ENCODE peak calls at places on chromosomes 3 and 15, in four cellular contexts. L is K562, H is HCT116, U is GM12878. O is an unnamed sample.

GRCh38 chr3:64058592-64058991 is 35.3 kb upstream of the PSMD6 start:
- DNase-seq in L (no peak), H (no peak), U (no peak), O (no peak)

GRCh38 chr15:45377630-45378148 is 655 bp downstream of the GATM start:
- DNase-seq in L (no peak), H (no peak), U (no peak), O (no peak)

GRCh38 chr3:141399200-141399599 is 30.9 kb downstream of the ZBTB38 start:
- DNase-seq in L (no peak), H (no peak), U (no peak), O (no peak)

GRCh38 chr3:196057663-196058356 is 24.1 kb downstream of the TFRC start:
- DNase-seq in L (no peak), H (no peak), U (no peak), O (peak; percentile 82)

GRCh38 chr15:68414591-68414990 is 17.4 kb downstream of the ITGA11 start:
- DNase-seq in L (no peak), H (no peak), U (no peak), O (no peak)

GRCh38 chr15:68057758-68058157 is 3.6 kb downstream of the PIAS1 start:
- DNase-seq in L (peak; percentile 15), H (no peak), U (no peak), O (no peak)

GRCh38 chr15:99450896-99451358 is 114.9 kb upstream of the MEF2A start:
- DNase-seq in L (peak; percentile 70), H (no peak), U (no peak), O (no peak)

GRCh38 chr3:57224856-57225255 is 2.7 kb upstream of the APPL1 start:
- DNase-seq in L (no peak), H (no peak), U (no peak), O (no peak)

GRCh38 chr3:162376761-162377160 is 880.2 kb downstream of the OTOL1 start:
- DNase-seq in L (no peak), H (no peak), U (no peak), O (no peak)

GRCh38 chr3:148955544-148956346 is 35.6 kb upstream of the GYG1 start:
- DNase-seq in L (peak; percentile 59), H (peak; percentile 48), U (no peak), O (peak; percentile 76)

GRCh38 chr3:141410408-141410807 is 42.1 kb downstream of the ZBTB38 start:
- DNase-seq in L (peak; percentile 50), H (no peak), U (no peak), O (no peak)

GRCh38 chr3:172244011-172244410 is 204.2 kb downstream of the GHSR start:
- DNase-seq in L (no peak), H (peak; percentile 18), U (no peak), O (no peak)

GRCh38 chr3:49124991-49125670 is 4.5 kb upstream of the USP19 start:
- DNase-seq in L (peak; percentile 18), H (no peak), U (no peak), O (no peak)

GRCh38 chr3:16618721-16619120 is 13.5 kb upstream of the DAZL start:
- DNase-seq in L (no peak), H (no peak), U (no peak), O (no peak)

GRCh38 chr3:150237490-150237889 is 170.6 kb upstream of the TSC22D2 start:
- DNase-seq in L (no peak), H (peak; percentile 22), U (no peak), O (no peak)

GRCh38 chr3:99111235-99111634 is 209.7 kb upstream of the DCBLD2 start:
- DNase-seq in L (no peak), H (no peak), U (no peak), O (no peak)

GRCh38 chr3:60192297-60193114 is 1058.7 kb downstream of the FHIT start:
- DNase-seq in L (peak; percentile 4), H (no peak), U (peak; percentile 3), O (no peak)

GRCh38 chr3:30368978-30369377 is 237.4 kb upstream of the TGFBR2 start:
- DNase-seq in L (no peak), H (no peak), U (no peak), O (no peak)

GRCh38 chr3:183502782-183503181 is 52.7 kb downstream of the KLHL6 start:
- DNase-seq in L (no peak), H (no peak), U (no peak), O (no peak)

GRCh38 chr3:107676469-107677309 is 153.9 kb downstream of the BBX start:
- DNase-seq in L (no peak), H (peak; percentile 4), U (no peak), O (no peak)

DNA sequence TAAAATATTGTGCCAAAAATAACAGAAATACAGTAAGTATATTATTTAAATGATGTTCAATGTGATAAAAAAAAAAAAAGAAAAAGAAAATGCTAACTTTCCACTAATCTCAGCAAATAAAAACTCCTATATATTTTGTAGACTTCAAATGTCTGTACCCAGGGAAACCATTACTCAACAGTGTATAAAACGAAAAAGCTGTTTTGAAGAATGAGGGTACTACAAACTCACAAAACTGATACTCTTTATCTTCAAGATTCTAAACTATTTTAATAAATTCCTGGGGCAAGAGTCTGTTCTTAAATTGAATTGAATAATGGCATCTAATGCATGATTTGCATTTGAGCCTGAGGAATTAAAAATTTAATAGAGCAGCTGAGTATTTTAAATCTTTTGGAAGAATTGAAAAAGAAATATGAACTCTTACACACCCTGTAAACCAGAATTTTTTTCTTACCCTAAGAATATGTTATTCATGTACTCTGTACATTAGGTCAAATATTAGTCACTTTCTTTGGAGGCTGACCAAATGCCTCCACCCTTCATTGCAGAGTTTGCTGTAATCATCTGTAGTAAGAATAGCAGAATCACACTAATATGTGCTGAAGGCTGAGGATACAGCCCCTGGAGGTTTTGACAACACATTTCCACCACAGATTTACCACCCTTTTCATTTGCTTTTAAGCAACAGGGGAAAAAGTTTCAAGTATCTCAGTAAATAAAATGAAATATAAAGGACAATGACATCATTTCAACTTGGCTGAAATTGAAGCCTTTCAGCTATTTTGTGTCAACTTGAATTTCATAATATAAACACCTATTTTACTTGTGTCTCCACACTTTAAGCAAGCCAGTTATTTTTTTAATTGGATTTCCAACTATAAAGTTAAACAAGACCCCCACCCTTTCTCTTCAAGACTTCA is 79.7 kb downstream of the FBN1 start:
- DNase-seq in L (no peak), H (no peak), U (no peak), O (no peak)
- H3K9ac ChIP-seq in L (no peak overlapping the region), H (no peak overlapping the region), U (no peak overlapping the region), O (no peak overlapping the region)

GRCh38 chr3:128429275-128429674 is 37.4 kb downstream of the DNAJB8 start:
- DNase-seq in L (no peak), H (no peak), U (no peak), O (no peak)

GRCh38 chr3:128430731-128431130 is 36.0 kb downstream of the DNAJB8 start:
- DNase-seq in L (no peak), H (no peak), U (no peak), O (no peak)

GRCh38 chr3:128431803-128432300 is 34.8 kb downstream of the DNAJB8 start:
- DNase-seq in L (no peak), H (no peak), U (no peak), O (no peak)

GRCh38 chr3:128429751-128430150 is 36.9 kb downstream of the DNAJB8 start:
- DNase-seq in L (no peak), H (no peak), U (no peak), O (no peak)

DNA sequence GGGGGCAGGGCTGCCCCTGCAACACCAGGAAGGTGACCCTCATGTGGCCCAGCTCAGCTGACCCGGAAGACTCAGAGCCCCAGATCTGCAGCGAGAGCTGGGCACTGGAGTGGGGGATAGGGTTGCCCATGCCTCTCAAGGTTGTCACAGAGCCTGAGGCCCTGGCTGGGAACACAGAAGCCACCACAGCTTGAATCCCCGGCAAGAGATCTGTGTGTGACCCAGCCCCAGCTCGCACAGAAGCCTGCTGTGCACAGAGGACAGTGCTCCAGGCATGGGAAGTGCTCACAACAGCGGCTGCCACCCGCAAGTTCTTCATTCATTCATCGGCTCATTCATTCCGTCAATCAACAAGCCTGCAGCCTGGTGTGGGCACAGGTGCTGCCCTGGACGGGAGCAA is 36.4 kb downstream of the DNAJB8 start:
- DNase-seq in L (no peak), H (no peak), U (no peak), O (no peak)
- TF ChIP-seq ZNF274 in L (no peak), H (no peak), U (no peak), O (no peak)

DNA sequence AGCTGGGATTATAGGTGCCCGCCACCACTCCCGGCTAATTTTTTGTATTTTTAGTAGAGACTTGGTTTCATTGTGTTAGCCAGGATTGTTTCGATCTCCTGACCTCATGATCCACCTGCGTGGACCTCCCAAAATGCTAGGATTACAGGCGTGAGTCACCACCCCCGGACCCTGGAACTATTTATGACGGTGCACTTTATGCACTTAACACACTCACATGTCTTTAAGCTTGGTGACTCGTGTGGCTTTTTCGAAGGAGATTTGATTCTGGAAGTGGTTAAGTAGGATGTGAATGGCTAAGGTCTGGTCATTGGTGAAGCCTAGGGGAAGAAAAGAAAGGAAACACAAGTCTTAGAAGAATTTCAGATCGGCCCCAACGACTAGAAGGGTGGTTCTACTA is 20.3 kb downstream of the BBS4 start:
- DNase-seq in L (peak; percentile 24), H (no peak), U (no peak), O (no peak)
- TF ChIP-seq YY1 in L (no peak), H (no peak), U (no peak), O (no peak)

GRCh38 chr3:10206166-10206511 is 41.4 kb downstream of the IRAK2 start:
- DNase-seq in L (no peak), H (no peak), U (no peak), O (no peak)

GRCh38 chr3:10204921-10205320 is 40.2 kb downstream of the IRAK2 start:
- DNase-seq in L (no peak), H (no peak), U (no peak), O (no peak)

GRCh38 chr3:10205461-10206165 is 40.9 kb downstream of the IRAK2 start:
- DNase-seq in L (no peak), H (peak; percentile 80), U (no peak), O (no peak)
- H3K9ac ChIP-seq in L (no peak overlapping the region), H (peak overlapping the region; percentile 42), U (no peak overlapping the region), O (peak overlapping the region; percentile 17)

GRCh38 chr3:118629821-118630220 is 404.8 kb downstream of the IGSF11 start:
- DNase-seq in L (no peak), H (no peak), U (no peak), O (no peak)

DNA sequence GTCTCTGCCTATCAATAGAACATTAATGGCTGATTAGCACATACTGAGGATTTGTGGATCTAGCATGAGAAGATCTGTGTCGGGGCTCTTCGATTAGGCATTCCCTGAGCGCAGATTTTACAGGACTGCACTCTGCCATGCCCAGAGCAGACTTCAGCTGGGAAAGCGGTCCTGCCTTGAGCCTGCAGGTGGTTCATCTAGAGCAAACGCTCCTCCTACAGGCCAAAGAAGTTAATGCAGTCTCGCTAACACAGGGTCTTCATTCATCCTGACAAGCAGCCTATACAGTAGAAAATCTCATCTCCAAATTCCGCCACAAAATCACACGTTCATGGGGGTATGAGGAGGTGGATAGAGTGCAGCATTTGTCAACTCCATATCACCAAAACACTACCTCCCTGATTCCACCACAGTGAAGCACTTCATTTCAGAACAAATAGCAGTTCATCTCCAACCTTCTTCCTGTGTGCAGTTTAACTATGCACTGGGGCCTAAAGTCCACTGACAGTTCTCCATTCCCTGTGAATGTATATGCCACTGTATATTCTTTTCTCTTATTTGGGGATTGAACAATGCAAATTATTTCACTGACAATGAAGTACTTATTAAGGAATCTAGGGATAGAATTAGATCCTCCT is 405.8 kb downstream of the IGSF11 start:
- DNase-seq in L (peak; percentile 63), H (peak; percentile 59), U (peak; percentile 43), O (peak; percentile 89)
- TF ChIP-seq ZNF274 in L (no peak), H (no peak), U (no peak), O (no peak)